ENCODE peak calls at places on chromosome 4, in four cellular contexts. Q, G, I and H are unnamed samples.

GRCh38 chr4:124030038-124030638 is 633.5 kb downstream of the SPRY1 start:
- ATAC-seq in Q (no peak), G (no peak), I (no peak), H (no peak)

GRCh38 chr4:1109332-1109731 is 4.0 kb downstream of the RNF212 start:
- ATAC-seq in Q (no peak), G (no peak), I (no peak), H (no peak)

GRCh38 chr4:163072222-163072621 is 94.5 kb downstream of the NAF1 start:
- ATAC-seq in Q (no peak), G (no peak), I (no peak), H (no peak)

GRCh38 chr4:143420227-143420626 is 83.6 kb downstream of the GAB1 start:
- ATAC-seq in Q (no peak), G (no peak), I (peak; percentile 53), H (no peak)

GRCh38 chr4:1834047-1834769 is 21.7 kb downstream of the LETM1 start:
- ATAC-seq in Q (no peak), G (no peak), I (no peak), H (peak; percentile 55)

GRCh38 chr4:144634978-144635747 is 10.8 kb upstream of the HHIP start:
- ATAC-seq in Q (no peak), G (no peak), I (no peak), H (no peak)

GRCh38 chr4:99828477-99828876 is 11.8 kb downstream of the DAPP1 start:
- ATAC-seq in Q (no peak), G (no peak), I (no peak), H (no peak)

GRCh38 chr4:89299153-89299789 is 8.3 kb downstream of the GPRIN3 start:
- ATAC-seq in Q (peak; percentile 26), G (peak; percentile 34), I (peak; percentile 93), H (no peak)

GRCh38 chr4:16977081-16977480 is 78.6 kb upstream of the LDB2 start:
- ATAC-seq in Q (no peak), G (no peak), I (no peak), H (no peak)

GRCh38 chr4:13988347-13989265 is 361.1 kb upstream of the BOD1L1 start:
- ATAC-seq in Q (no peak), G (no peak), I (no peak), H (no peak)

GRCh38 chr4:84965558-84966381 is 720 bp downstream of the WDFY3 start:
- ATAC-seq in Q (peak; percentile 24), G (peak; percentile 30), I (peak; percentile 53), H (no peak)

GRCh38 chr4:159723341-159724048 is 620.6 kb downstream of the RAPGEF2 start:
- ATAC-seq in Q (no peak), G (no peak), I (peak; percentile 14), H (no peak)

GRCh38 chr4:3465698-3466671 is 2.9 kb downstream of the DOK7 start:
- ATAC-seq in Q (no peak), G (no peak), I (no peak), H (no peak)

GRCh38 chr4:150387983-150388382 is 194.0 kb upstream of the MAB21L2 start:
- ATAC-seq in Q (no peak), G (no peak), I (peak; percentile 63), H (no peak)

GRCh38 chr4:109614015-109614414 is 54.0 kb downstream of the MCUB start:
- ATAC-seq in Q (no peak), G (no peak), I (peak; percentile 88), H (no peak)